ENCODE peak calls at places on chromosomes 2 and 18, in seven cellular contexts. One of them, this sample, is unnamed.

GRCh38 chr2:169761970-169762292 is 28.3 kb downstream of the KLHL23 start:
- DNase-seq in Karpas-422: no peak
- DNase-seq in IMR-90: no peak
- DNase-seq in spleen: no peak
- DNase-seq in aorta: no peak
- DNase-seq in A549: no peak
- DNase-seq in ovary: no peak
- DNase-seq in this sample: no peak

GRCh38 chr2:239377591-239377990 is 23.2 kb downstream of the HDAC4 start:
- DNase-seq in A549: no peak
- DNase-seq in Karpas-422: no peak
- DNase-seq in spleen: peak
- DNase-seq in aorta: peak
- DNase-seq in IMR-90: no peak
- DNase-seq in ovary: no peak
- DNase-seq in this sample: no peak

GRCh38 chr2:202780514-202781021 is 91.0 kb downstream of the ICA1L start:
- DNase-seq in IMR-90: peak
- DNase-seq in Karpas-422: no peak
- DNase-seq in aorta: no peak
- DNase-seq in spleen: no peak
- DNase-seq in ovary: no peak
- DNase-seq in A549: no peak
- DNase-seq in this sample: no peak

GRCh38 chr2:240780023-240780831 is 39.8 kb downstream of the KIF1A start:
- DNase-seq in spleen: no peak
- DNase-seq in IMR-90: no peak
- DNase-seq in aorta: peak
- DNase-seq in A549: no peak
- DNase-seq in ovary: peak
- DNase-seq in Karpas-422: no peak
- DNase-seq in this sample: peak

GRCh38 chr2:179195146-179195545 is 69.5 kb downstream of the SESTD1 start:
- DNase-seq in Karpas-422: no peak
- DNase-seq in A549: no peak
- DNase-seq in aorta: no peak
- DNase-seq in IMR-90: no peak
- DNase-seq in ovary: no peak
- DNase-seq in spleen: no peak
- DNase-seq in this sample: no peak

GRCh38 chr2:235300368-235301201 is 193.3 kb upstream of the AGAP1 start:
- DNase-seq in ovary: no peak
- DNase-seq in IMR-90: peak
- DNase-seq in aorta: no peak
- DNase-seq in spleen: no peak
- DNase-seq in A549: no peak
- DNase-seq in Karpas-422: no peak
- DNase-seq in this sample: no peak

GRCh38 chr2:72948431-72948830 is 31.1 kb downstream of the EMX1 start:
- DNase-seq in aorta: no peak
- DNase-seq in Karpas-422: no peak
- DNase-seq in spleen: no peak
- DNase-seq in ovary: no peak
- DNase-seq in A549: no peak
- DNase-seq in IMR-90: no peak
- DNase-seq in this sample: no peak

GRCh38 chr2:210913461-210913860 is 357.1 kb downstream of the CPS1 start:
- DNase-seq in Karpas-422: no peak
- DNase-seq in ovary: no peak
- DNase-seq in IMR-90: no peak
- DNase-seq in aorta: no peak
- DNase-seq in A549: no peak
- DNase-seq in spleen: no peak
- DNase-seq in this sample: no peak

GRCh38 chr2:235390108-235390815 is 103.6 kb upstream of the AGAP1 start:
- DNase-seq in A549: no peak
- DNase-seq in aorta: no peak
- DNase-seq in Karpas-422: peak
- DNase-seq in spleen: no peak
- DNase-seq in ovary: no peak
- DNase-seq in IMR-90: peak
- DNase-seq in this sample: peak

GRCh38 chr2:221124542-221125235 is 447.4 kb downstream of the EPHA4 start:
- DNase-seq in Karpas-422: no peak
- DNase-seq in IMR-90: no peak
- DNase-seq in ovary: no peak
- DNase-seq in aorta: no peak
- DNase-seq in A549: no peak
- DNase-seq in spleen: no peak
- DNase-seq in this sample: no peak

GRCh38 chr2:163471947-163472346 is 263.9 kb downstream of the FIGN start:
- DNase-seq in ovary: no peak
- DNase-seq in A549: peak
- DNase-seq in aorta: no peak
- DNase-seq in Karpas-422: no peak
- DNase-seq in spleen: no peak
- DNase-seq in IMR-90: peak
- DNase-seq in this sample: peak

GRCh38 chr2:133322909-133323308 is 245.4 kb downstream of the NCKAP5 start:
- DNase-seq in Karpas-422: no peak
- DNase-seq in aorta: no peak
- DNase-seq in spleen: no peak
- DNase-seq in IMR-90: no peak
- DNase-seq in A549: no peak
- DNase-seq in ovary: no peak
- DNase-seq in this sample: no peak

GRCh38 chr2:98702896-98703620 is 27.9 kb downstream of the MGAT4A start:
- DNase-seq in IMR-90: no peak
- DNase-seq in Karpas-422: peak
- DNase-seq in ovary: no peak
- DNase-seq in spleen: no peak
- DNase-seq in A549: no peak
- DNase-seq in aorta: no peak
- DNase-seq in this sample: no peak

GRCh38 chr18:41075212-41075611 is 879.8 kb upstream of the PIK3C3 start:
- DNase-seq in aorta: no peak
- DNase-seq in Karpas-422: no peak
- DNase-seq in IMR-90: peak
- DNase-seq in A549: no peak
- DNase-seq in ovary: no peak
- DNase-seq in spleen: no peak
- DNase-seq in this sample: peak

GRCh38 chr2:73225513-73226360 is 7.3 kb downstream of the PRADC1 start:
- DNase-seq in Karpas-422: no peak
- DNase-seq in ovary: no peak
- DNase-seq in aorta: no peak
- DNase-seq in A549: no peak
- DNase-seq in IMR-90: no peak
- DNase-seq in spleen: no peak
- DNase-seq in this sample: no peak

GRCh38 chr18:24656571-24656971 is 196.1 kb downstream of the HRH4 start:
- DNase-seq in spleen: no peak
- DNase-seq in ovary: no peak
- DNase-seq in aorta: no peak
- DNase-seq in Karpas-422: no peak
- DNase-seq in A549: no peak
- DNase-seq in IMR-90: peak
- DNase-seq in this sample: no peak

GRCh38 chr2:209614630-209615369 is 156.8 kb upstream of the UNC80 start:
- DNase-seq in A549: no peak
- DNase-seq in spleen: no peak
- DNase-seq in IMR-90: no peak
- DNase-seq in ovary: no peak
- DNase-seq in Karpas-422: no peak
- DNase-seq in aorta: no peak
- DNase-seq in this sample: no peak

GRCh38 chr2:63301481-63301880 is 250.9 kb downstream of the OTX1 start:
- DNase-seq in Karpas-422: no peak
- DNase-seq in aorta: no peak
- DNase-seq in A549: no peak
- DNase-seq in ovary: no peak
- DNase-seq in spleen: no peak
- DNase-seq in IMR-90: no peak
- DNase-seq in this sample: peak

GRCh38 chr2:143087033-143087432 is 42.2 kb upstream of the ARHGAP15 start:
- DNase-seq in spleen: no peak
- DNase-seq in aorta: no peak
- DNase-seq in A549: no peak
- DNase-seq in ovary: no peak
- DNase-seq in IMR-90: peak
- DNase-seq in Karpas-422: no peak
- DNase-seq in this sample: no peak

GRCh38 chr18:52723456-52724065 is 383.6 kb downstream of the DCC start:
- DNase-seq in spleen: no peak
- DNase-seq in ovary: no peak
- DNase-seq in A549: no peak
- DNase-seq in IMR-90: no peak
- DNase-seq in Karpas-422: no peak
- DNase-seq in aorta: no peak
- DNase-seq in this sample: no peak
- H3K27ac ChIP-seq in spleen: no peak
- H3K27ac ChIP-seq in ovary: no peak
- H3K27ac ChIP-seq in A549: no peak
- H3K27ac ChIP-seq in IMR-90: no peak
- H3K27ac ChIP-seq in Karpas-422: no peak
- H3K27ac ChIP-seq in aorta: no peak
- H3K27ac ChIP-seq in this sample: no peak

GRCh38 chr2:175576270-175576669 is 394.8 kb upstream of the ATP5MC3 start:
- DNase-seq in spleen: no peak
- DNase-seq in IMR-90: no peak
- DNase-seq in aorta: no peak
- DNase-seq in A549: no peak
- DNase-seq in Karpas-422: no peak
- DNase-seq in ovary: no peak
- DNase-seq in this sample: no peak

GRCh38 chr2:175576875-175577274 is 395.4 kb upstream of the ATP5MC3 start:
- DNase-seq in IMR-90: no peak
- DNase-seq in aorta: no peak
- DNase-seq in spleen: no peak
- DNase-seq in A549: no peak
- DNase-seq in Karpas-422: no peak
- DNase-seq in ovary: no peak
- DNase-seq in this sample: no peak

GRCh38 chr2:175577405-175577986 is 396.0 kb upstream of the ATP5MC3 start:
- DNase-seq in aorta: no peak
- DNase-seq in A549: no peak
- DNase-seq in spleen: no peak
- DNase-seq in ovary: no peak
- DNase-seq in Karpas-422: no peak
- DNase-seq in IMR-90: no peak
- DNase-seq in this sample: no peak

GRCh38 chr2:175574069-175574468 is 392.6 kb upstream of the ATP5MC3 start:
- DNase-seq in A549: no peak
- DNase-seq in Karpas-422: no peak
- DNase-seq in ovary: no peak
- DNase-seq in aorta: no peak
- DNase-seq in spleen: no peak
- DNase-seq in IMR-90: no peak
- DNase-seq in this sample: no peak

GRCh38 chr2:175575346-175576258 is 394.1 kb upstream of the ATP5MC3 start:
- DNase-seq in spleen: no peak
- DNase-seq in aorta: no peak
- DNase-seq in Karpas-422: peak
- DNase-seq in A549: no peak
- DNase-seq in ovary: no peak
- DNase-seq in IMR-90: no peak
- DNase-seq in this sample: no peak
- H3K27ac ChIP-seq in spleen: no peak
- H3K27ac ChIP-seq in aorta: no peak
- H3K27ac ChIP-seq in Karpas-422: no peak
- H3K27ac ChIP-seq in A549: no peak
- H3K27ac ChIP-seq in ovary: no peak
- H3K27ac ChIP-seq in IMR-90: no peak
- H3K27ac ChIP-seq in this sample: no peak

DNA sequence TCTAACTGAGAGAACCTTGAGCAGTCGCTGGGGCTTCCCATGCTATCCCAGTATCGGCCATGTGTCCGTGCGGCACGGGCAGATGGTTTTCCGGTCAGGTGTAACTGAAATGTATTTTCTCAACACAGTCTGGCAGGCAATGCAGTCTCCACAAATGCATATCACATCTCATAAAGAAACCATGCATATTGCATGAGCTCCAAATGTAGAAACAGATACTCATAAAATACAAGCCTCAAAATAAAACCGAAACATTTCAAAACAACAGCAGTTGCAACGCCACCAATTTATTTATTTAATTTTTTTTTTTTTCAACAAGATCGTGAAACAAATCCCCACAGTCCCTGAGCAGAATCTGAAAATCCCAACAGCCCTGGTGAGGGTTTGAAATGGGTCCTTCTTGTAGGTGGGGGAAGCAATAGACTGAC is 299.4 kb downstream of the LPIN1 start:
- DNase-seq in IMR-90: no peak
- DNase-seq in spleen: no peak
- DNase-seq in aorta: no peak
- DNase-seq in ovary: no peak
- DNase-seq in A549: no peak
- DNase-seq in Karpas-422: peak
- DNase-seq in this sample: no peak
- H3K27ac ChIP-seq in IMR-90: no peak
- H3K27ac ChIP-seq in spleen: peak
- H3K27ac ChIP-seq in aorta: no peak
- H3K27ac ChIP-seq in ovary: no peak
- H3K27ac ChIP-seq in A549: no peak
- H3K27ac ChIP-seq in Karpas-422: peak
- H3K27ac ChIP-seq in this sample: no peak

GRCh38 chr2:95333888-95334338 is 36.8 kb downstream of the KCNIP3 start:
- DNase-seq in ovary: no peak
- DNase-seq in A549: no peak
- DNase-seq in spleen: peak
- DNase-seq in aorta: peak
- DNase-seq in Karpas-422: peak
- DNase-seq in IMR-90: peak
- DNase-seq in this sample: peak

GRCh38 chr2:95337829-95338228 is 40.7 kb downstream of the KCNIP3 start:
- DNase-seq in A549: no peak
- DNase-seq in IMR-90: no peak
- DNase-seq in Karpas-422: no peak
- DNase-seq in ovary: no peak
- DNase-seq in aorta: peak
- DNase-seq in spleen: peak
- DNase-seq in this sample: no peak

GRCh38 chr2:95333056-95333455 is 35.9 kb downstream of the KCNIP3 start:
- DNase-seq in A549: no peak
- DNase-seq in Karpas-422: no peak
- DNase-seq in aorta: peak
- DNase-seq in ovary: no peak
- DNase-seq in IMR-90: no peak
- DNase-seq in spleen: peak
- DNase-seq in this sample: no peak

GRCh38 chr2:95336408-95336807 is 39.3 kb downstream of the KCNIP3 start:
- DNase-seq in spleen: no peak
- DNase-seq in Karpas-422: no peak
- DNase-seq in ovary: no peak
- DNase-seq in IMR-90: no peak
- DNase-seq in A549: no peak
- DNase-seq in aorta: no peak
- DNase-seq in this sample: no peak

GRCh38 chr2:95334916-95335641 is 37.9 kb downstream of the KCNIP3 start:
- DNase-seq in spleen: peak
- DNase-seq in IMR-90: peak
- DNase-seq in aorta: no peak
- DNase-seq in Karpas-422: no peak
- DNase-seq in ovary: no peak
- DNase-seq in A549: no peak
- DNase-seq in this sample: no peak
- H3K27ac ChIP-seq in spleen: no peak
- H3K27ac ChIP-seq in IMR-90: no peak
- H3K27ac ChIP-seq in aorta: no peak
- H3K27ac ChIP-seq in Karpas-422: no peak
- H3K27ac ChIP-seq in ovary: no peak
- H3K27ac ChIP-seq in A549: no peak
- H3K27ac ChIP-seq in this sample: no peak